ENCODE peak calls at places on chromosomes 11 and 22, in four cellular contexts. B is left lung, D is foreskin keratinocyte, I is uterus. H is an unnamed sample.

GRCh38 chr11:100841711-100842407 is 154.8 kb downstream of the ARHGAP42 start:
- DNase-seq in B (no peak), D (no peak), I (no peak), H (no peak)

GRCh38 chr22:40281717-40282116 is 64.6 kb upstream of the ADSL start:
- DNase-seq in B (no peak), D (peak; percentile 44), I (no peak), H (no peak)

GRCh38 chr22:49406879-49407587 is 420.6 kb downstream of the BRD1 start:
- DNase-seq in B (no peak), D (no peak), I (no peak), H (no peak)

GRCh38 chr11:92707665-92708064 is 261.8 kb upstream of the MTNR1B start:
- DNase-seq in B (no peak), D (no peak), I (no peak), H (no peak)

GRCh38 chr11:25733777-25734176 is 598.2 kb upstream of the ANO3 start:
- DNase-seq in B (no peak), D (no peak), I (no peak), H (no peak)

GRCh38 chr11:72591785-72592490 is 82.3 kb downstream of the PDE2A start:
- DNase-seq in B (no peak), D (no peak), I (no peak), H (no peak)

GRCh38 chr11:61764606-61765260 is 12.3 kb downstream of the MYRF start:
- DNase-seq in B (peak; percentile 67), D (no peak), I (peak; percentile 76), H (no peak)

GRCh38 chr22:29780781-29781676 is 13.9 kb downstream of the UQCR10 start:
- DNase-seq in B (no peak), D (peak; percentile 72), I (peak; percentile 37), H (no peak)

GRCh38 chr11:36012410-36012809 is 68.5 kb downstream of the LDLRAD3 start:
- DNase-seq in B (no peak), D (no peak), I (no peak), H (no peak)

GRCh38 chr11:24592342-24592741 is 95.5 kb downstream of the LUZP2 start:
- DNase-seq in B (no peak), D (no peak), I (no peak), H (no peak)

GRCh38 chr22:49784630-49784971 is 43.1 kb downstream of the BRD1 start:
- DNase-seq in B (peak; percentile 37), D (no peak), I (no peak), H (no peak)

GRCh38 chr11:19378814-19379213 is 138.1 kb upstream of the E2F8 start:
- DNase-seq in B (no peak), D (no peak), I (no peak), H (no peak)

GRCh38 chr22:35043251-35043931 is 22.6 kb upstream of the ISX start:
- DNase-seq in B (no peak), D (no peak), I (no peak), H (no peak)

GRCh38 chr11:114243461-114244372 is 52.5 kb upstream of the NNMT start:
- DNase-seq in B (no peak), D (no peak), I (no peak), H (no peak)

GRCh38 chr11:11620251-11620965 is 1.4 kb downstream of the GALNT18 start:
- DNase-seq in B (peak; percentile 86), D (peak; percentile 32), I (peak; percentile 48), H (no peak)

GRCh38 chr11:83042966-83043711 is 28.6 kb downstream of the RAB30 start:
- DNase-seq in B (no peak), D (no peak), I (no peak), H (no peak)

GRCh38 chr11:39021542-39021941 is 2423.5 kb upstream of the RAG2 start:
- DNase-seq in B (no peak), D (no peak), I (no peak), H (no peak)

GRCh38 chr11:101428918-101429317 is 154.9 kb downstream of the TRPC6 start:
- DNase-seq in B (no peak), D (no peak), I (no peak), H (no peak)

DNA sequence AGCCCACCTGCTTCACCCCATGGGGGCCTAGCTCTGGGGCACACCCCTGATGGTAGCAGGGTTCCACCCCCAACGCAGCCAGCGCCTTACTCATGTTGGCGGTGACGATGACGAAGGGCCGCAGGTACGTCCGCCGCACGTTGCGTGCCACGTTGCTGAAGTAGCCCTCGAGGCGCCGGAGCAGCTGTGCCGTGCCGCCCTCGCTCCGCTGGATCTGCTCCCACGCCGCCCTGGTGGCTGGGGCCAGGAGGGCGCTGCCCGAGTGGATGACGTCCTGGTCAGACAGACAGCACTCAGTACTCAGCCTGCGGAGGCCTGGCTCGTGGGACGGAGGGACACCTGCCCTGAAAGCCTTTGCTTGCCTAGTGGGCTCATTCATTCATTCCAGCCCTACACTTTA is 50.8 kb downstream of the TRMU start:
- DNase-seq in B (peak; percentile 80), D (no peak), I (no peak), H (no peak)
- TF ChIP-seq CTCF in B (no peak), D (peak; percentile 13), I (no peak), H (no peak)

GRCh38 chr22:19576460-19577421 is 52.5 kb upstream of the CLDN5 start:
- DNase-seq in B (no peak), D (no peak), I (no peak), H (peak; percentile 58)
- TF ChIP-seq CTCF in B (no peak), D (no peak), I (no peak), H (no peak)

GRCh38 chr22:38221908-38222796 is 20.4 kb downstream of the MAFF start:
- DNase-seq in B (no peak), D (no peak), I (no peak), H (no peak)

GRCh38 chr22:38220653-38221386 is 19.0 kb downstream of the MAFF start:
- DNase-seq in B (no peak), D (no peak), I (no peak), H (no peak)

GRCh38 chr22:38222797-38223119 is 21.0 kb downstream of the MAFF start:
- DNase-seq in B (no peak), D (no peak), I (no peak), H (no peak)

GRCh38 chr22:38221407-38221806 is 19.6 kb downstream of the MAFF start:
- DNase-seq in B (no peak), D (no peak), I (no peak), H (no peak)

GRCh38 chr22:38223289-38223960 is 21.6 kb downstream of the MAFF start:
- DNase-seq in B (no peak), D (no peak), I (no peak), H (no peak)
- TF ChIP-seq CTCF in B (no peak), D (peak; percentile 29), I (no peak), H (no peak)

GRCh38 chr11:65891180-65892136 is 985 bp downstream of the CCDC85B start:
- DNase-seq in B (peak; percentile 90), D (no peak), I (no peak), H (no peak)
- TF ChIP-seq CTCF in B (no peak), D (no peak), I (no peak), H (no peak)

GRCh38 chr11:86360775-86361395 is 13.8 kb upstream of the CCDC81 start:
- DNase-seq in B (no peak), D (peak; percentile 11), I (no peak), H (no peak)
- TF ChIP-seq CTCF in B (no peak), D (peak; percentile 75), I (no peak), H (no peak)

GRCh38 chr11:7376386-7376785 is 108.9 kb upstream of the OLFML1 start:
- DNase-seq in B (no peak), D (no peak), I (no peak), H (no peak)
- TF ChIP-seq CTCF in B (no peak), D (no peak), I (no peak), H (no peak)

DNA sequence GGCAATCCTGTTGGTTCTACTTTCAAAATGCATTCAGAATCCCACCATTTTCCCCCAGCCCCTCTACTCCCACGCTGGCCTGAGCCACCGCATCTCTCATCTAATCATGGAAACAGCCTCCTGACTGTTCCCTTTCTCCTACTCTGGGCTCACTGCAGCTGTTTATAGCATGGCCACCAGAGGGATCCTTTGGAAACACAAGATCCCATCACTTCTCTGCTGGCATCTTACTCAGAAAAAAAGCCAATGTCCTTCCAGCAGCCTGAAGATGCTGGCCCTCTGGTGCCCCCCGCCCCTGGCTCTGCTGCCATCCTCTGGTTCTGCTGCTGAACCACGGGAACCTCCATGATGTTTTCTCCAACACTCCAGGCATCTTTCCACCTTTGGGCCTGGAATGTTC is 11.1 kb downstream of the MS4A8 start:
- DNase-seq in B (no peak), D (no peak), I (no peak), H (no peak)
- TF ChIP-seq CTCF in B (no peak), D (no peak), I (no peak), H (no peak)

GRCh38 chr11:107969219-107969618 is 39.5 kb upstream of the CUL5 start:
- DNase-seq in B (no peak), D (no peak), I (no peak), H (no peak)
- TF ChIP-seq CTCF in B (no peak), D (no peak), I (no peak), H (no peak)